ENCODE peak calls at places on chromosome 5, in nine cellular contexts. One of them, this sample, is unnamed.

GRCh38 chr5:133610489-133611356 is 1.6 kb downstream of the FSTL4 start:
- DNase-seq in SJSA1: peak; percentile 68
- DNase-seq in adipocyte: peak; percentile 62
- DNase-seq in pancreas: peak; percentile 74
- DNase-seq in PC-3: peak; percentile 72
- DNase-seq in astrocyte: peak; percentile 12
- DNase-seq in WERI-Rb-1: peak; percentile 77
- DNase-seq in psoas muscle: peak; percentile 75
- DNase-seq in thoracic aorta: no peak
- DNase-seq in this sample: peak; percentile 26

GRCh38 chr5:145178667-145179523 is 656.2 kb downstream of the PRELID2 start:
- DNase-seq in pancreas: no peak
- DNase-seq in SJSA1: peak; percentile 63
- DNase-seq in adipocyte: no peak
- DNase-seq in astrocyte: no peak
- DNase-seq in psoas muscle: no peak
- DNase-seq in WERI-Rb-1: no peak
- DNase-seq in PC-3: no peak
- DNase-seq in thoracic aorta: no peak
- DNase-seq in this sample: no peak

GRCh38 chr5:158805195-158805594 is 294.5 kb downstream of the EBF1 start:
- DNase-seq in thoracic aorta: no peak
- DNase-seq in psoas muscle: no peak
- DNase-seq in SJSA1: no peak
- DNase-seq in astrocyte: no peak
- DNase-seq in PC-3: no peak
- DNase-seq in pancreas: no peak
- DNase-seq in WERI-Rb-1: peak; percentile 67
- DNase-seq in adipocyte: no peak
- DNase-seq in this sample: no peak

GRCh38 chr5:134503088-134503936 is 22.2 kb upstream of the JADE2 start:
- DNase-seq in pancreas: peak; percentile 52
- DNase-seq in astrocyte: peak; percentile 99
- DNase-seq in SJSA1: peak; percentile 99
- DNase-seq in psoas muscle: peak; percentile 87
- DNase-seq in WERI-Rb-1: no peak
- DNase-seq in PC-3: peak; percentile 96
- DNase-seq in adipocyte: peak; percentile 85
- DNase-seq in thoracic aorta: peak; percentile 32
- DNase-seq in this sample: peak; percentile 98

GRCh38 chr5:40046792-40047191 is 622.0 kb upstream of the DAB2 start:
- DNase-seq in PC-3: peak; percentile 93
- DNase-seq in astrocyte: peak; percentile 34
- DNase-seq in adipocyte: peak; percentile 24
- DNase-seq in SJSA1: no peak
- DNase-seq in thoracic aorta: no peak
- DNase-seq in psoas muscle: no peak
- DNase-seq in pancreas: no peak
- DNase-seq in WERI-Rb-1: no peak
- DNase-seq in this sample: peak; percentile 89

GRCh38 chr5:173592050-173592669 is 24.3 kb downstream of the BOD1 start:
- DNase-seq in PC-3: peak; percentile 31
- DNase-seq in astrocyte: no peak
- DNase-seq in psoas muscle: no peak
- DNase-seq in pancreas: no peak
- DNase-seq in adipocyte: no peak
- DNase-seq in SJSA1: no peak
- DNase-seq in WERI-Rb-1: peak; percentile 21
- DNase-seq in thoracic aorta: no peak
- DNase-seq in this sample: no peak

GRCh38 chr5:134873987-134874830 is at the start of gene TXNDC15:
- DNase-seq in astrocyte: peak; percentile 69
- DNase-seq in PC-3: peak; percentile 72
- DNase-seq in psoas muscle: peak; percentile 95
- DNase-seq in thoracic aorta: peak; percentile 59
- DNase-seq in WERI-Rb-1: peak; percentile 91
- DNase-seq in adipocyte: peak; percentile 92
- DNase-seq in SJSA1: peak; percentile 91
- DNase-seq in pancreas: peak; percentile 82
- DNase-seq in this sample: peak; percentile 89

GRCh38 chr5:123803359-123803758 is 291.4 kb downstream of the CSNK1G3 start:
- DNase-seq in astrocyte: no peak
- DNase-seq in thoracic aorta: no peak
- DNase-seq in PC-3: no peak
- DNase-seq in WERI-Rb-1: no peak
- DNase-seq in psoas muscle: no peak
- DNase-seq in SJSA1: no peak
- DNase-seq in pancreas: no peak
- DNase-seq in adipocyte: no peak
- DNase-seq in this sample: no peak

GRCh38 chr5:219492-219891 is 1.4 kb downstream of the SDHA start:
- DNase-seq in thoracic aorta: no peak
- DNase-seq in PC-3: peak; percentile 45
- DNase-seq in WERI-Rb-1: no peak
- DNase-seq in SJSA1: no peak
- DNase-seq in psoas muscle: no peak
- DNase-seq in adipocyte: peak; percentile 60
- DNase-seq in astrocyte: peak; percentile 48
- DNase-seq in pancreas: no peak
- DNase-seq in this sample: peak; percentile 79

GRCh38 chr5:83724915-83725314 is 4.3 kb upstream of the HAPLN1 start:
- DNase-seq in adipocyte: no peak
- DNase-seq in thoracic aorta: no peak
- DNase-seq in pancreas: no peak
- DNase-seq in PC-3: no peak
- DNase-seq in psoas muscle: no peak
- DNase-seq in SJSA1: no peak
- DNase-seq in astrocyte: no peak
- DNase-seq in WERI-Rb-1: no peak
- DNase-seq in this sample: peak; percentile 20

GRCh38 chr5:140840978-140841962 is at the start of gene PCDHA8:
- DNase-seq in pancreas: no peak
- DNase-seq in astrocyte: no peak
- DNase-seq in adipocyte: peak; percentile 4
- DNase-seq in SJSA1: no peak
- DNase-seq in thoracic aorta: no peak
- DNase-seq in WERI-Rb-1: no peak
- DNase-seq in PC-3: peak; percentile 73
- DNase-seq in psoas muscle: no peak
- DNase-seq in this sample: no peak

GRCh38 chr5:177133845-177134652 is 476 bp downstream of the NSD1 start:
- DNase-seq in pancreas: peak; percentile 46
- DNase-seq in astrocyte: peak; percentile 34
- DNase-seq in SJSA1: peak; percentile 67
- DNase-seq in PC-3: peak; percentile 42
- DNase-seq in WERI-Rb-1: peak; percentile 52
- DNase-seq in psoas muscle: peak; percentile 69
- DNase-seq in thoracic aorta: no peak
- DNase-seq in adipocyte: peak; percentile 70
- DNase-seq in this sample: peak; percentile 61

GRCh38 chr5:97163360-97163764 is 19.7 kb downstream of the RIOK2 start:
- DNase-seq in thoracic aorta: no peak
- DNase-seq in PC-3: peak; percentile 23
- DNase-seq in pancreas: no peak
- DNase-seq in psoas muscle: no peak
- DNase-seq in astrocyte: no peak
- DNase-seq in WERI-Rb-1: no peak
- DNase-seq in SJSA1: no peak
- DNase-seq in adipocyte: peak; percentile 62
- DNase-seq in this sample: peak; percentile 51

GRCh38 chr5:169980418-169981053 is at the start of gene INSYN2B:
- DNase-seq in pancreas: peak; percentile 58
- DNase-seq in SJSA1: peak; percentile 89
- DNase-seq in thoracic aorta: no peak
- DNase-seq in WERI-Rb-1: peak; percentile 28
- DNase-seq in psoas muscle: peak; percentile 51
- DNase-seq in PC-3: peak; percentile 88
- DNase-seq in astrocyte: peak; percentile 80
- DNase-seq in adipocyte: peak; percentile 93
- DNase-seq in this sample: peak; percentile 96

GRCh38 chr5:39619161-39619818 is 194.5 kb upstream of the DAB2 start:
- DNase-seq in pancreas: no peak
- DNase-seq in PC-3: peak; percentile 23
- DNase-seq in thoracic aorta: no peak
- DNase-seq in adipocyte: no peak
- DNase-seq in SJSA1: no peak
- DNase-seq in psoas muscle: no peak
- DNase-seq in astrocyte: no peak
- DNase-seq in WERI-Rb-1: no peak
- DNase-seq in this sample: no peak

GRCh38 chr5:113043491-113043931 is 66.9 kb downstream of the DCP2 start:
- DNase-seq in adipocyte: no peak
- DNase-seq in WERI-Rb-1: no peak
- DNase-seq in thoracic aorta: no peak
- DNase-seq in PC-3: peak; percentile 20
- DNase-seq in astrocyte: no peak
- DNase-seq in pancreas: no peak
- DNase-seq in psoas muscle: peak; percentile 59
- DNase-seq in SJSA1: peak; percentile 69
- DNase-seq in this sample: peak; percentile 17
- H3K36me3 ChIP-seq in adipocyte: peaks cover 16% of the 10 kb centered on the region
- H3K36me3 ChIP-seq in WERI-Rb-1: peaks cover 96% of the 10 kb centered on the region
- H3K36me3 ChIP-seq in thoracic aorta: no peaks in the 10 kb centered on the region
- H3K36me3 ChIP-seq in PC-3: no peaks in the 10 kb centered on the region
- H3K36me3 ChIP-seq in astrocyte: no peaks in the 10 kb centered on the region
- H3K36me3 ChIP-seq in pancreas: no peaks in the 10 kb centered on the region
- H3K36me3 ChIP-seq in psoas muscle: peaks cover 3% of the 10 kb centered on the region
- H3K36me3 ChIP-seq in SJSA1: peaks cover 13% of the 10 kb centered on the region
- H3K36me3 ChIP-seq in this sample: no peaks in the 10 kb centered on the region

GRCh38 chr5:112876362-112876761 is 15.3 kb downstream of the SRP19 start:
- DNase-seq in astrocyte: no peak
- DNase-seq in thoracic aorta: no peak
- DNase-seq in adipocyte: no peak
- DNase-seq in pancreas: no peak
- DNase-seq in WERI-Rb-1: no peak
- DNase-seq in psoas muscle: no peak
- DNase-seq in SJSA1: no peak
- DNase-seq in PC-3: no peak
- DNase-seq in this sample: no peak

GRCh38 chr5:112883192-112883591 is 22.1 kb downstream of the SRP19 start:
- DNase-seq in astrocyte: no peak
- DNase-seq in SJSA1: no peak
- DNase-seq in psoas muscle: no peak
- DNase-seq in PC-3: no peak
- DNase-seq in WERI-Rb-1: no peak
- DNase-seq in adipocyte: no peak
- DNase-seq in thoracic aorta: no peak
- DNase-seq in pancreas: no peak
- DNase-seq in this sample: no peak

GRCh38 chr5:112885001-112885400 is 23.9 kb downstream of the SRP19 start:
- DNase-seq in psoas muscle: no peak
- DNase-seq in thoracic aorta: no peak
- DNase-seq in SJSA1: no peak
- DNase-seq in adipocyte: no peak
- DNase-seq in pancreas: peak; percentile 37
- DNase-seq in WERI-Rb-1: no peak
- DNase-seq in PC-3: no peak
- DNase-seq in astrocyte: no peak
- DNase-seq in this sample: no peak

GRCh38 chr5:112878760-112879159 is 17.7 kb downstream of the SRP19 start:
- DNase-seq in SJSA1: no peak
- DNase-seq in astrocyte: peak; percentile 68
- DNase-seq in PC-3: peak; percentile 48
- DNase-seq in adipocyte: no peak
- DNase-seq in thoracic aorta: no peak
- DNase-seq in psoas muscle: no peak
- DNase-seq in WERI-Rb-1: no peak
- DNase-seq in pancreas: no peak
- DNase-seq in this sample: peak; percentile 10

DNA sequence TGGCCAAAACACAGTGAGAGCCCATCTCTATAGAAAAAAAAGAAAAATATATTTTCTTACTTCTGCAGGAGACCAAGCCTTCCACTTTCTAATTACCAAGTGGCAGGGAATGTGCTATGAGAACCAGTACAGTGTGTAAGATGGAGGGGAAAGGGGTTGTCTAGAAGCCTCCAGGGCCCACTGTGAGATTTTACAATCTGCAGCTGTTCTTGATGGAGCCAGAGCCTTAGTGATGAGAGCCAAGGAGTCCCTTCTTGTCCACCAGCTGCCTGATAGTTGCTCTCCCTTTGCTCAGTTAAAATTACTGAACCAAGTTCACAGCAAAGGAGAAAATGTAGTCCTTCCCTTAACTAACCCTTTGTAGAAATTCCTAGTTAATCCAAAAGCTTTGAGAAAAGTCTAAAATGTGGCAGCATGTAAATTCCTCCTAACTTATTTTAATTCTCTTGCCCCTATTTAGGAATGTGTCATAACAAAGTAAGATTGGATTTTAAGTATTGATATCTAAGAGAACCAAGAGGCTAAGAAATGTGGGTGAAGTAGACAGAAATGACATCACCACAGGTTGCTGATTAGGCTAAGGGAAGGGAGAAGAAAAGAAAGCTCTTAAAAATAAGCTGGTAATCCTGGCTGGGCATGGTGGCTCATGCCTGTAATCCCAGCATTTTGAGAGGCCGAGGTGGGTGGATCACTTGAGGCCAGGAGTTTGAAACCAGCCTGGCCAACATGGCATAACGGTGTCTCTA is 19.3 kb downstream of the SRP19 start:
- DNase-seq in psoas muscle: no peak
- DNase-seq in PC-3: no peak
- DNase-seq in astrocyte: no peak
- DNase-seq in WERI-Rb-1: peak; percentile 15
- DNase-seq in pancreas: no peak
- DNase-seq in thoracic aorta: no peak
- DNase-seq in adipocyte: no peak
- DNase-seq in SJSA1: no peak
- DNase-seq in this sample: no peak
- H3K36me3 ChIP-seq in psoas muscle: peaks cover 23% of the 10 kb centered on the region
- H3K36me3 ChIP-seq in PC-3: peaks cover 35% of the 10 kb centered on the region
- H3K36me3 ChIP-seq in astrocyte: peaks cover 27% of the 10 kb centered on the region
- H3K36me3 ChIP-seq in WERI-Rb-1: peaks cover 65% of the 10 kb centered on the region
- H3K36me3 ChIP-seq in pancreas: peaks cover 6% of the 10 kb centered on the region
- H3K36me3 ChIP-seq in thoracic aorta: peaks cover 34% of the 10 kb centered on the region
- H3K36me3 ChIP-seq in adipocyte: peaks cover 79% of the 10 kb centered on the region
- H3K36me3 ChIP-seq in SJSA1: peaks cover 93% of the 10 kb centered on the region
- H3K36me3 ChIP-seq in this sample: peaks cover 11% of the 10 kb centered on the region

DNA sequence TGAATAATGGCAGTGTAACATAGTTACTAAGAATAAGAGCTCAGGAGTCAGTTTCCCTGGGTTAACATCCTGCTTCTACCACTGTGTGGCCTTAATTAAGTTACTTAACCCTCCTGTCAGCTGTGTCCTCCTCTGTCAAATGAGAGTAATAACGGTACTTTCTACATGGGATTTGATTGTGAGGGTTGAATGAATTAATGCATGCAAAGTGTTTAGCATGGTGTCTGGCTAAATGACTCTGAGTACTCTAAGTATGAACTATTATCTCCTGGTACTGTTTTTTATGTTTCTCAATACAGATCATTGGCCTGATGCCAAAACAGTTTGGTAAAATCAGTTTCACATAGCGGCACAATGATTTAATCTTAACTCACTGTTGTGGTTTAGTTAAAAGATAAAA is 19.6 kb downstream of the ZNF131 start:
- DNase-seq in pancreas: no peak
- DNase-seq in astrocyte: peak; percentile 52
- DNase-seq in thoracic aorta: no peak
- DNase-seq in PC-3: no peak
- DNase-seq in adipocyte: no peak
- DNase-seq in SJSA1: no peak
- DNase-seq in psoas muscle: no peak
- DNase-seq in WERI-Rb-1: no peak
- DNase-seq in this sample: no peak
- H3K36me3 ChIP-seq in pancreas: no peaks in the 10 kb centered on the region
- H3K36me3 ChIP-seq in astrocyte: peaks cover 21% of the 10 kb centered on the region
- H3K36me3 ChIP-seq in thoracic aorta: no peaks in the 10 kb centered on the region
- H3K36me3 ChIP-seq in PC-3: peaks cover 45% of the 10 kb centered on the region
- H3K36me3 ChIP-seq in adipocyte: peaks cover 23% of the 10 kb centered on the region
- H3K36me3 ChIP-seq in SJSA1: peaks cover 62% of the 10 kb centered on the region
- H3K36me3 ChIP-seq in psoas muscle: peaks cover 3% of the 10 kb centered on the region
- H3K36me3 ChIP-seq in WERI-Rb-1: peaks cover 62% of the 10 kb centered on the region
- H3K36me3 ChIP-seq in this sample: no peaks in the 10 kb centered on the region

GRCh38 chr5:149325166-149325735 is 20.0 kb upstream of the GRPEL2 start:
- DNase-seq in adipocyte: peak; percentile 24
- DNase-seq in pancreas: no peak
- DNase-seq in thoracic aorta: no peak
- DNase-seq in PC-3: no peak
- DNase-seq in astrocyte: peak; percentile 29
- DNase-seq in WERI-Rb-1: no peak
- DNase-seq in SJSA1: no peak
- DNase-seq in psoas muscle: no peak
- DNase-seq in this sample: no peak
- H3K36me3 ChIP-seq in adipocyte: peaks cover 16% of the 10 kb centered on the region
- H3K36me3 ChIP-seq in pancreas: no peaks in the 10 kb centered on the region
- H3K36me3 ChIP-seq in thoracic aorta: no peaks in the 10 kb centered on the region
- H3K36me3 ChIP-seq in PC-3: no peaks in the 10 kb centered on the region
- H3K36me3 ChIP-seq in astrocyte: no peaks in the 10 kb centered on the region
- H3K36me3 ChIP-seq in WERI-Rb-1: no peaks in the 10 kb centered on the region
- H3K36me3 ChIP-seq in SJSA1: peaks cover 22% of the 10 kb centered on the region
- H3K36me3 ChIP-seq in psoas muscle: peaks cover 4% of the 10 kb centered on the region
- H3K36me3 ChIP-seq in this sample: peaks cover 3% of the 10 kb centered on the region